ENCODE peak calls at places on chromosome 7, in seven cellular contexts. One of them, this sample, is unnamed.

GRCh38 chr7:2802504-2803341 is 41.4 kb downstream of the GNA12 start:
- DNase-seq in K562: no peak
- DNase-seq in GM12878: no peak
- DNase-seq in HepG2: peak; percentile 90
- DNase-seq in H1: no peak
- DNase-seq in GM12892: no peak
- DNase-seq in SK-N-SH: no peak
- DNase-seq in this sample: no peak

GRCh38 chr7:70303780-70304179 is 705.5 kb downstream of the AUTS2 start:
- DNase-seq in K562: no peak
- DNase-seq in GM12878: no peak
- DNase-seq in HepG2: no peak
- DNase-seq in H1: no peak
- DNase-seq in GM12892: no peak
- DNase-seq in SK-N-SH: no peak
- DNase-seq in this sample: no peak

GRCh38 chr7:6437251-6437650 is 10.5 kb downstream of the DAGLB start:
- DNase-seq in K562: no peak
- DNase-seq in GM12878: no peak
- DNase-seq in HepG2: peak; percentile 32
- DNase-seq in H1: no peak
- DNase-seq in GM12892: no peak
- DNase-seq in SK-N-SH: no peak
- DNase-seq in this sample: no peak

GRCh38 chr7:158244873-158245723 is 342.5 kb downstream of the PTPRN2 start:
- DNase-seq in K562: no peak
- DNase-seq in GM12878: no peak
- DNase-seq in HepG2: no peak
- DNase-seq in H1: no peak
- DNase-seq in GM12892: no peak
- DNase-seq in SK-N-SH: no peak
- DNase-seq in this sample: no peak

GRCh38 chr7:74271742-74272141 is 17.5 kb upstream of the CLIP2 start:
- DNase-seq in K562: no peak
- DNase-seq in GM12878: no peak
- DNase-seq in HepG2: no peak
- DNase-seq in H1: no peak
- DNase-seq in GM12892: no peak
- DNase-seq in SK-N-SH: no peak
- DNase-seq in this sample: no peak

GRCh38 chr7:135512135-135512887 is 2.4 kb upstream of the CNOT4 start:
- DNase-seq in K562: peak; percentile 77
- DNase-seq in GM12878: peak; percentile 37
- DNase-seq in HepG2: peak; percentile 78
- DNase-seq in H1: no peak
- DNase-seq in GM12892: no peak
- DNase-seq in SK-N-SH: peak; percentile 68
- DNase-seq in this sample: no peak

GRCh38 chr7:19508124-19508523 is 200.7 kb downstream of the POLR1F start:
- DNase-seq in K562: no peak
- DNase-seq in GM12878: no peak
- DNase-seq in HepG2: no peak
- DNase-seq in H1: no peak
- DNase-seq in GM12892: no peak
- DNase-seq in SK-N-SH: no peak
- DNase-seq in this sample: no peak

GRCh38 chr7:36796850-36797618 is 72.7 kb upstream of the AOAH start:
- DNase-seq in K562: no peak
- DNase-seq in GM12878: no peak
- DNase-seq in HepG2: peak; percentile 28
- DNase-seq in H1: no peak
- DNase-seq in GM12892: no peak
- DNase-seq in SK-N-SH: no peak
- DNase-seq in this sample: no peak

GRCh38 chr7:49112222-49112621 is 187.9 kb downstream of the CDC14C start:
- DNase-seq in K562: no peak
- DNase-seq in GM12878: no peak
- DNase-seq in HepG2: no peak
- DNase-seq in H1: no peak
- DNase-seq in GM12892: no peak
- DNase-seq in SK-N-SH: no peak
- DNase-seq in this sample: no peak

GRCh38 chr7:99112097-99112496 is 31.8 kb downstream of the SMURF1 start:
- DNase-seq in K562: no peak
- DNase-seq in GM12878: peak; percentile 39
- DNase-seq in HepG2: no peak
- DNase-seq in H1: no peak
- DNase-seq in GM12892: peak; percentile 5
- DNase-seq in SK-N-SH: no peak
- DNase-seq in this sample: peak; percentile 14

GRCh38 chr7:142431491-142431890 is 173.6 kb upstream of the PRSS58 start:
- DNase-seq in K562: no peak
- DNase-seq in GM12878: no peak
- DNase-seq in HepG2: no peak
- DNase-seq in H1: no peak
- DNase-seq in GM12892: no peak
- DNase-seq in SK-N-SH: no peak
- DNase-seq in this sample: no peak

GRCh38 chr7:42522227-42522991 is 285.4 kb upstream of the GLI3 start:
- DNase-seq in K562: no peak
- DNase-seq in GM12878: no peak
- DNase-seq in HepG2: no peak
- DNase-seq in H1: peak; percentile 7
- DNase-seq in GM12892: no peak
- DNase-seq in SK-N-SH: no peak
- DNase-seq in this sample: no peak

GRCh38 chr7:81457858-81458522 is 311.9 kb downstream of the HGF start:
- DNase-seq in K562: no peak
- DNase-seq in GM12878: no peak
- DNase-seq in HepG2: no peak
- DNase-seq in H1: no peak
- DNase-seq in GM12892: no peak
- DNase-seq in SK-N-SH: no peak
- DNase-seq in this sample: no peak

GRCh38 chr7:111914287-111914686 is 291.9 kb downstream of the DOCK4 start:
- DNase-seq in K562: no peak
- DNase-seq in GM12878: no peak
- DNase-seq in HepG2: no peak
- DNase-seq in H1: no peak
- DNase-seq in GM12892: no peak
- DNase-seq in SK-N-SH: no peak
- DNase-seq in this sample: peak; percentile 7

GRCh38 chr7:50479743-50480517 is 29.8 kb upstream of the FIGNL1 start:
- DNase-seq in K562: no peak
- DNase-seq in GM12878: no peak
- DNase-seq in HepG2: no peak
- DNase-seq in H1: no peak
- DNase-seq in GM12892: no peak
- DNase-seq in SK-N-SH: no peak
- DNase-seq in this sample: no peak

GRCh38 chr7:32115831-32116230 is 45.6 kb upstream of the PDE1C start:
- DNase-seq in K562: no peak
- DNase-seq in GM12878: no peak
- DNase-seq in HepG2: no peak
- DNase-seq in H1: no peak
- DNase-seq in GM12892: no peak
- DNase-seq in SK-N-SH: no peak
- DNase-seq in this sample: no peak

GRCh38 chr7:123729217-123729578 is 19.6 kb downstream of the WASL start:
- DNase-seq in K562: no peak
- DNase-seq in GM12878: no peak
- DNase-seq in HepG2: no peak
- DNase-seq in H1: no peak
- DNase-seq in GM12892: no peak
- DNase-seq in SK-N-SH: no peak
- DNase-seq in this sample: no peak

DNA sequence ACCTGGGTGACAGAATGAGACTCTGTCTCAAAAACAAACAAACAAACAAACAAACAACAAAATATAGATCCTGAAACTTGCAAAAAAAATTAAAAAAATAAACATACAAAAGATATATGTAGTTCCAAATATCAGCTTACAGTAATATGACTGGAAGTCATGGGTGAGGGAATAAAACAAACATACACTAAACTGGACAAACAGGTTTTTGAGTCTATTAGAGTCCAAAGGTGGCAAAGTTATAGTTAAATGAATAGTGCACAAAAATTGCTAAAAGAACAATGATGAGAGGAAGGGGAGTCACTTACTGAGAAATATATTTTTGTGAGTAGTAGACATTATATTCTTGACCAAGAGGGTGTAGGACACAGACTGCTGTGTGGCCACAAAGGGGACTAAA is 16.7 kb upstream of the RSBN1L start:
- DNase-seq in K562: no peak
- DNase-seq in GM12878: no peak
- DNase-seq in HepG2: no peak
- DNase-seq in H1: no peak
- DNase-seq in GM12892: no peak
- DNase-seq in SK-N-SH: no peak
- DNase-seq in this sample: no peak
- TF ChIP-seq TAF1 in K562: no peak
- TF ChIP-seq TAF1 in GM12878: no peak
- TF ChIP-seq TAF1 in HepG2: no peak
- TF ChIP-seq TAF1 in H1: no peak
- TF ChIP-seq TAF1 in GM12892: no peak
- TF ChIP-seq TAF1 in SK-N-SH: no peak
- TF ChIP-seq TAF1 in this sample: no peak

GRCh38 chr7:105261689-105262088 is 127.0 kb downstream of the SRPK2 start:
- DNase-seq in K562: peak; percentile 40
- DNase-seq in GM12878: no peak
- DNase-seq in HepG2: no peak
- DNase-seq in H1: no peak
- DNase-seq in GM12892: no peak
- DNase-seq in SK-N-SH: no peak
- DNase-seq in this sample: no peak
- TF ChIP-seq TAF1 in K562: no peak
- TF ChIP-seq TAF1 in GM12878: no peak
- TF ChIP-seq TAF1 in HepG2: no peak
- TF ChIP-seq TAF1 in H1: no peak
- TF ChIP-seq TAF1 in GM12892: no peak
- TF ChIP-seq TAF1 in SK-N-SH: no peak
- TF ChIP-seq TAF1 in this sample: no peak

GRCh38 chr7:1055084-1055450 is 10.7 kb downstream of the GPR146 start:
- DNase-seq in K562: peak; percentile 91
- DNase-seq in GM12878: no peak
- DNase-seq in HepG2: no peak
- DNase-seq in H1: no peak
- DNase-seq in GM12892: no peak
- DNase-seq in SK-N-SH: peak; percentile 92
- DNase-seq in this sample: no peak

GRCh38 chr7:1053002-1053411 is 8.7 kb downstream of the GPR146 start:
- DNase-seq in K562: no peak
- DNase-seq in GM12878: no peak
- DNase-seq in HepG2: no peak
- DNase-seq in H1: no peak
- DNase-seq in GM12892: no peak
- DNase-seq in SK-N-SH: no peak
- DNase-seq in this sample: no peak

GRCh38 chr7:1053816-1054370 is 9.5 kb downstream of the GPR146 start:
- DNase-seq in K562: no peak
- DNase-seq in GM12878: no peak
- DNase-seq in HepG2: no peak
- DNase-seq in H1: no peak
- DNase-seq in GM12892: no peak
- DNase-seq in SK-N-SH: no peak
- DNase-seq in this sample: no peak

GRCh38 chr7:1055491-1056005 is 11.2 kb downstream of the GPR146 start:
- DNase-seq in K562: no peak
- DNase-seq in GM12878: no peak
- DNase-seq in HepG2: no peak
- DNase-seq in H1: no peak
- DNase-seq in GM12892: no peak
- DNase-seq in SK-N-SH: no peak
- DNase-seq in this sample: no peak

DNA sequence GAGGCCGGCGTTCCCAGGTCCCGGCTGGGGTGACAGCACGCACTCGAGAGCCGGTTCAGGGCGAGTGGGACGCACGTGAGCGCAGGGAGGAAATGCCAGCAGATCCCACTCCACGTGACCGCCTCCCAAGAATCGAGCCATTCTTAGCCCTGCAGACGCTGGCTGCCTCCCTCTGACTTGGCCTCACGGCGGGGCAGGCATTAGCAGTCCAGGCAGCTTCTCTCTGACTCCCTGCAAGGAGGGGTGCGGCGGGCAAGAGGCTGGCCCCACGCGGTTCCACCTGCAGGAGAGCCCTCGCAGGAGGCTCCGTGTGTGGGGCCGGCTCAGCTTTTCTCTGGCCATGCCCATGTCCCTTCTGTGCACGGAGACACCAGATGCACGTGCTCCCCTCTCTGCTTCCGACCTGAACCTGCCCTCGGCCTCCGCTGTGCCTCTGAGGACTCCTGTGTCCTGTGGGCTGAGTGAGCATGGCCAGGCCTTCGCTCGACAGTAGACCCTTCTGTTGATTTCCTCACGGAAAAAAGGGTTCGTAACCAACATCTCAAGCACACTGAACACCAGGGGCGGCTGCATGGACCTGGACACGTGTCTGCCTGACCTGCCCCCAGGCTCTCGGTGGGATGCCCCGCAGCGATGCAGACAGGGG is 10.2 kb downstream of the GPR146 start:
- DNase-seq in K562: no peak
- DNase-seq in GM12878: no peak
- DNase-seq in HepG2: no peak
- DNase-seq in H1: no peak
- DNase-seq in GM12892: no peak
- DNase-seq in SK-N-SH: no peak
- DNase-seq in this sample: no peak
- TF ChIP-seq TAF1 in K562: no peak
- TF ChIP-seq TAF1 in GM12878: no peak
- TF ChIP-seq TAF1 in HepG2: no peak
- TF ChIP-seq TAF1 in H1: no peak
- TF ChIP-seq TAF1 in GM12892: no peak
- TF ChIP-seq TAF1 in SK-N-SH: no peak
- TF ChIP-seq TAF1 in this sample: no peak

GRCh38 chr7:134209322-134210015 is 82.3 kb downstream of the LRGUK start:
- DNase-seq in K562: peak; percentile 94
- DNase-seq in GM12878: no peak
- DNase-seq in HepG2: no peak
- DNase-seq in H1: no peak
- DNase-seq in GM12892: no peak
- DNase-seq in SK-N-SH: no peak
- DNase-seq in this sample: no peak

GRCh38 chr7:134210227-134210626 is 83.1 kb downstream of the LRGUK start:
- DNase-seq in K562: no peak
- DNase-seq in GM12878: no peak
- DNase-seq in HepG2: no peak
- DNase-seq in H1: no peak
- DNase-seq in GM12892: no peak
- DNase-seq in SK-N-SH: no peak
- DNase-seq in this sample: no peak

GRCh38 chr7:134211817-134212216 is 84.7 kb downstream of the LRGUK start:
- DNase-seq in K562: peak; percentile 48
- DNase-seq in GM12878: no peak
- DNase-seq in HepG2: no peak
- DNase-seq in H1: no peak
- DNase-seq in GM12892: no peak
- DNase-seq in SK-N-SH: no peak
- DNase-seq in this sample: no peak

GRCh38 chr7:134210976-134211663 is 84.0 kb downstream of the LRGUK start:
- DNase-seq in K562: peak; percentile 44
- DNase-seq in GM12878: no peak
- DNase-seq in HepG2: no peak
- DNase-seq in H1: no peak
- DNase-seq in GM12892: no peak
- DNase-seq in SK-N-SH: no peak
- DNase-seq in this sample: no peak

GRCh38 chr7:134212576-134213546 is 85.7 kb downstream of the LRGUK start:
- DNase-seq in K562: peak; percentile 58
- DNase-seq in GM12878: no peak
- DNase-seq in HepG2: no peak
- DNase-seq in H1: no peak
- DNase-seq in GM12892: no peak
- DNase-seq in SK-N-SH: no peak
- DNase-seq in this sample: no peak
- TF ChIP-seq TAF1 in K562: no peak
- TF ChIP-seq TAF1 in GM12878: no peak
- TF ChIP-seq TAF1 in HepG2: no peak
- TF ChIP-seq TAF1 in H1: no peak
- TF ChIP-seq TAF1 in GM12892: no peak
- TF ChIP-seq TAF1 in SK-N-SH: no peak
- TF ChIP-seq TAF1 in this sample: no peak

This sample was measured in GM12891.